ENCODE peak calls at places on chromosomes 1 and 21, in six cellular contexts. J is fibroblast of pulmonary artery, U is fibroblast of lung, B is esophagus muscularis mucosa, H is K562, T is BJ. Q is an unnamed sample.

GRCh38 chr1:80155371-80155770 is 1148.8 kb upstream of the ADGRL4 start:
- DNase-seq in U (no peak), J (peak; percentile 22), H (no peak), B (no peak), T (no peak), Q (no peak)

GRCh38 chr1:53367503-53368313 is 39.8 kb upstream of the LRP8 start:
- DNase-seq in J (no peak), U (no peak), H (peak; percentile 79), B (peak; percentile 80), T (no peak), Q (no peak)

GRCh38 chr1:94806451-94806861 is 13.7 kb upstream of the SLC44A3 start:
- DNase-seq in U (peak; percentile 52), T (no peak), B (peak; percentile 72), H (no peak), J (peak; percentile 92), Q (no peak)

GRCh38 chr1:24594328-24594598 is 38.4 kb downstream of the NCMAP start:
- DNase-seq in U (no peak), H (no peak), B (no peak), J (no peak), T (no peak), Q (no peak)

GRCh38 chr1:109765483-109765815 is 1.7 kb upstream of the EPS8L3 start:
- DNase-seq in T (no peak), U (no peak), H (no peak), J (no peak), B (no peak), Q (no peak)

GRCh38 chr1:59026472-59026948 is 242.7 kb upstream of the JUN start:
- DNase-seq in H (no peak), T (peak; percentile 92), U (peak; percentile 95), J (no peak), B (no peak), Q (no peak)

GRCh38 chr21:42424848-42425602 is 21.3 kb downstream of the UBASH3A start:
- DNase-seq in B (no peak), U (no peak), J (no peak), T (no peak), H (no peak), Q (no peak)

GRCh38 chr21:45209685-45210284 is 77.9 kb downstream of the POFUT2 start:
- DNase-seq in U (no peak), T (no peak), H (no peak), B (no peak), J (no peak), Q (no peak)

GRCh38 chr1:206900149-206900548 is 2.9 kb downstream of the IL24 start:
- DNase-seq in H (no peak), J (no peak), B (no peak), T (no peak), U (no peak), Q (no peak)

DNA sequence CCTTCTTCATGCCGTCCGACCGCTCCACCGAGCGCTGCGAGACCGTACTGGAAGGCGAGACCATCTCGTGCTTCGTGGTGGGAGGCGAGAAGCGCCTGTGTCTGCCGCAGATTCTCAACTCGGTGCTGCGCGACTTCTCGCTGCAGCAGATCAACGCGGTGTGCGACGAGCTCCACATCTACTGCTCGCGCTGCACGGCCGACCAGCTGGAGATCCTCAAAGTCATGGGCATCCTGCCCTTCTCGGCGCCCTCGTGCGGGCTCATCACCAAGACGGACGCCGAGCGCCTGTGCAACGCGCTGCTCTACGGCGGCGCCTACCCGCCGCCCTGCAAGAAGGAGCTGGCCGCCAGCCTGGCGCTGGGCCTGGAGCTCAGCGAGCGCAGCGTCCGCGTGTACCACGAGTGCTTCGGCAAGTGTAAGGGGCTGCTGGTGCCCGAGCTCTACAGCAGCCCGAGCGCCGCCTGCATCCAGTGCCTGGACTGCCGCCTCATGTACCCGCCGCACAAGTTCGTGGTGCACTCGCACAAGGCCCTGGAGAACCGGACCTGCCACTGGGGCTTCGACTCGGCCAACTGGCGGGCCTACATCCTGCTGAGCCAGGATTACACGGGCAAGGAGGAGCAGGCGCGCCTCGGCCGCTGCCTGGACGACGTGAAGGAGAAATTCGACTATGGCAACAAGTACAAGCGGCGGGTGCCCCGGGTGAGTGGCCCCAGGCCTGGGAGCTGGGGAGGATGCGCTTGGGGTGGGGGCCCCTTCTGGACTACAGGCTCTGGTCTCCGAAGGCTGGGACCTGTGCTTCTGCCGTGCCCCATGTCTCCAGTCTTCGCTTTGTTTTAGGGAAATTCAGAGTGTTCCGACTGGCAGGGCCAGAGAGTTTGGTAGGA is 1.2 kb downstream of the SKI start:
- DNase-seq in J (peak; percentile 82), U (peak; percentile 67), B (no peak), H (peak; percentile 74), T (no peak), Q (peak; percentile 57)
- TF ChIP-seq CTCF in J (no peak), U (no peak), B (peak; percentile 19), H (peak; percentile 11), T (no peak), Q (no peak)

GRCh38 chr1:199675937-199676336 is 351.6 kb upstream of the NR5A2 start:
- DNase-seq in T (no peak), U (no peak), H (no peak), J (no peak), B (no peak), Q (no peak)
- TF ChIP-seq CTCF in T (no peak), U (no peak), H (no peak), J (no peak), B (no peak), Q (peak; percentile 21)

DNA sequence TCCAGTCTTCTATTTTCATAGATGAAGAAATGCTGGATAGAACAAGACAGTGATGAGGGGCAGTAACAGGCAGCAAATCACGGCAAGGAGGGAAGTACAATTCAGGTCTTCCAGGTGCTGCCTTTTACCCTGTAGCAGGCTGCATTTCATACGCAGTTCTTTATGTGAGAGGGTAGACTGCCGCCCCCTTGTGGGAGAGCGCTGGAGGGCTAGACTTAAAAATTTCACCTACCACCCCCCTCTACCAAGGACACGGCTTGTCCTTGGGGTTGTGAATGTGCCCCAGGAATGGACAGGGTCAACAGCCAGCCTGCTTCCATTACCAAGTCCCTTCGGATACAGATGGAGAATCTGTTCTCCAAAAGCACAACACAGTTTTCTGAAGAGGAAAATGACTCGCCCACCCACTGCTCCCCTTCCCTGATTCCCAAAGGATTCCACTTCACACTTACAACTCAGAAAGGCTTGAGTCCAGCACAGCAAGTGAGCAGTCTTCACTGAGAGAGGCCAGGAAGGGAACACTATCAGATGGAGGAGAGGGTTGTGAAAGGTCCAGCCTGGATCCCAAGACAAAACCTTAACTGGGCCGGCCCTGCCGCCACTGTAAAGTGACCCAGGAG is 7.4 kb downstream of the WDR77 start:
- DNase-seq in U (peak; percentile 4), H (peak; percentile 67), J (peak; percentile 40), T (no peak), B (peak; percentile 68), Q (peak; percentile 71)
- TF ChIP-seq CTCF in U (peak; percentile 57), H (peak; percentile 78), J (peak; percentile 57), T (peak; percentile 57), B (no peak), Q (peak; percentile 70)

DNA sequence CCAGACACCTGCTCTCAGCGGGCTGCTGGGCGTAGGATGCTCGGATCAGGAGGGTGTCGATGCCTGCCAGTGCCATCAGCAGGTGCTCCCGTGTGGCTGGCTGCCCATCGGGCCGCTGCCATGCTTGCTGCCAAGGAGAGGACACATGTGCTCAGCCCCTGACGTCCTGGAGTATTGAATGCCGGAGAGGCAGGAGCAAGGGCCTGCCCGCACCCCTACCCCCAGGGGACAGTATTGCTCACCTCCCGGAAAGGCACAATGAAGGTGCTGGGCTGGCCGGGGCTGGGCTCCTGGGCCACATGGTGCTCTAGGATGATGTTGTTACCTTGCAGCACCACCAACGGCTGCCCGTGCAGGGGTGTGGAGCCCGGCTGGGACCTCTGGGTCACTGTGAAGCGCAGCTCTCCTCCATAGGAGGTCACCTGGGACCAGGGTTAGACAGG is 61.5 kb downstream of the HSPG2 start:
- DNase-seq in B (no peak), T (no peak), J (no peak), H (no peak), U (no peak), Q (no peak)
- TF ChIP-seq CTCF in B (no peak), T (no peak), J (no peak), H (no peak), U (no peak), Q (no peak)

DNA sequence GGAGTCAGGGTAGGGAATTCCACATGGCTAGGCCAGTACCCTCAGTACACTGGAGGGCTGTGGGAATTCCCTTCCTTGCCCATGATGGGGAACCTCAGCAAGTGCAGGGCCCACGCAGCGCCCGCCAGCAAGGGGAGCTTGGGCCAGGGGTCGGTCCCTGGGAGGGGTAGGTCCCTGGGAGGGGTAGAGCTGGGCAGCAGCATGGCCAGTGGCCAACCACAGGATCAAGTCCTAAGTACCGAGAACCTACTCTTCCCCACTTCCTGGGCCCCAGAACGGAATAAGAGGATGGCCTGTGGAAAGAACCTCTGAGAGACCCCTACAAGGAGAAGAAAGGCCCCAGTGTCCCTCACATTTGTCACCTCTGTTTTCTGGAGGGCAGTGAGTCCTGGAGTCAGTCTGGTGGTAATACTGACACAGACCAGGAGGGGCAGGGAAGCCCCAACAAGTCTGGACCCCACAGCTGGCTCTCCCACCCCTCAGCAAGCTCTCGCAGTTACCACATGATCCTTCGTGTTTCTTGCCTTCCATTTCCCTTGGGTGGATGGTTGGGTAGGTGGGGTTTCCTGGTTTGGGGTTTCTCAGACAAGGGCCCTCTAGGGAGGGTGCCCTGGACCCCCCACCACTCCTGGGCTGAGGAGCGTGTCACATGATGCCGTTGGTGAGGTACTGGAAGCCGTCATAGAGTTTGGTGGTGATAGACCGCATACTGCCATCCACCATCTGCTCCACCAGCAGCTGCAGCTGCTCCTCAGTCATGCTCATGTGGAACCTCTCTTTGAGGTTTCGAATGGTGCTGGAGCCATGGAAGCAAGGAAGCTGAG is 10.3 kb downstream of the ZNF687 start:
- DNase-seq in U (no peak), J (no peak), B (no peak), H (no peak), T (no peak), Q (no peak)
- TF ChIP-seq CTCF in U (no peak), J (no peak), B (no peak), H (peak; percentile 14), T (no peak), Q (peak; percentile 24)

GRCh38 chr1:145858937-145859490 is at the start of gene PIAS3:
- DNase-seq in U (peak; percentile 97), B (peak; percentile 97), J (peak; percentile 95), T (peak; percentile 65), H (peak; percentile 96), Q (peak; percentile 95)

GRCh38 chr1:145858238-145858936 is 494 bp downstream of the PIAS3 start:
- DNase-seq in U (peak; percentile 42), J (peak; percentile 40), B (no peak), H (peak; percentile 68), T (no peak), Q (peak; percentile 42)

GRCh38 chr1:145859491-145860159 is 744 bp upstream of the PIAS3 start:
- DNase-seq in B (peak; percentile 97), J (peak; percentile 88), U (peak; percentile 84), T (peak; percentile 57), H (peak; percentile 92), Q (peak; percentile 88)

GRCh38 chr1:145857170-145857569 is 1.7 kb downstream of the PIAS3 start:
- DNase-seq in J (no peak), T (no peak), B (no peak), H (no peak), U (no peak), Q (no peak)

GRCh38 chr1:145855426-145855948 is 3.4 kb downstream of the PIAS3 start:
- DNase-seq in U (no peak), H (no peak), J (no peak), B (no peak), T (no peak), Q (no peak)
- TF ChIP-seq CTCF in U (no peak), H (peak; percentile 39), J (peak; percentile 4), B (no peak), T (peak; percentile 16), Q (no peak)

Q was measured in endothelial cell.